ENCODE peak calls at places on chromosomes 3 and 15, in four cellular contexts. S is suprapubic skin, A is body of pancreas, Z is tibial nerve. Y is an unnamed sample. For H3K4me1, the result is how much of the 10 kb centered on the place peaks cover.

GRCh38 chr3:118262800-118263402 is 771.7 kb downstream of the IGSF11 start:
- DNase-seq in S (no peak), A (no peak), Z (no peak), Y (no peak)

GRCh38 chr3:61562042-61562809 is 855 bp downstream of the PTPRG start:
- DNase-seq in S (peak), A (peak), Z (no peak), Y (peak)

GRCh38 chr15:101852356-101852755 is 40.4 kb downstream of the OR4F15 start:
- DNase-seq in S (no peak), A (no peak), Z (no peak), Y (no peak)

GRCh38 chr3:128385080-128385832 is 81.4 kb downstream of the DNAJB8 start:
- DNase-seq in S (no peak), A (peak), Z (peak), Y (peak)

GRCh38 chr15:48723964-48724363 is 78.5 kb upstream of the FBN1 start:
- DNase-seq in S (no peak), A (no peak), Z (no peak), Y (no peak)

GRCh38 chr15:94263341-94264273 is 32.2 kb downstream of the MCTP2 start:
- DNase-seq in S (no peak), A (no peak), Z (no peak), Y (no peak)

GRCh38 chr15:61654918-61655317 is 405.3 kb downstream of the VPS13C start:
- DNase-seq in S (no peak), A (no peak), Z (no peak), Y (no peak)

GRCh38 chr3:99410789-99411311 is 227.5 kb upstream of the COL8A1 start:
- DNase-seq in S (no peak), A (no peak), Z (no peak), Y (no peak)

GRCh38 chr3:177528306-177529070 is 331.2 kb upstream of the TBL1XR1 start:
- DNase-seq in S (no peak), A (no peak), Z (no peak), Y (no peak)

GRCh38 chr3:44803298-44803697 is 41.7 kb downstream of the KIF15 start:
- DNase-seq in S (no peak), A (no peak), Z (no peak), Y (no peak)

GRCh38 chr3:38598791-38599190 is 50.7 kb downstream of the SCN5A start:
- DNase-seq in S (no peak), A (no peak), Z (no peak), Y (no peak)

GRCh38 chr3:119973276-119973675 is 121.0 kb downstream of the GSK3B start:
- DNase-seq in S (no peak), A (no peak), Z (no peak), Y (no peak)

GRCh38 chr3:16300282-16300681 is 35.3 kb downstream of the OXNAD1 start:
- DNase-seq in S (no peak), A (no peak), Z (no peak), Y (no peak)

GRCh38 chr3:16295298-16295890 is 30.4 kb downstream of the OXNAD1 start:
- DNase-seq in S (no peak), A (no peak), Z (no peak), Y (no peak)

GRCh38 chr3:16300881-16301359 is 35.9 kb downstream of the OXNAD1 start:
- DNase-seq in S (no peak), A (no peak), Z (no peak), Y (no peak)

GRCh38 chr3:16299746-16300145 is 34.7 kb downstream of the OXNAD1 start:
- DNase-seq in S (no peak), A (no peak), Z (no peak), Y (no peak)

GRCh38 chr3:16297991-16298885 is 33.2 kb downstream of the OXNAD1 start:
- DNase-seq in S (no peak), A (no peak), Z (no peak), Y (no peak)
- TF ChIP-seq POLR2A in S (no peak), A (no peak), Z (no peak), Y (no peak)

GRCh38 chr15:90388462-90389182 is 580 bp downstream of the IQGAP1 start:
- DNase-seq in S (peak), A (peak), Z (peak), Y (peak)
- H3K4me1 ChIP-seq in S (half or more), A (under half), Z (half or more), Y (under half)

GRCh38 chr3:42839616-42840015 is 30.4 kb downstream of the ACKR2 start:
- DNase-seq in S (no peak), A (peak), Z (peak), Y (no peak)

GRCh38 chr3:42838571-42838970 is 29.3 kb downstream of the ACKR2 start:
- DNase-seq in S (no peak), A (no peak), Z (no peak), Y (no peak)

GRCh38 chr3:42831321-42831713 is 22.1 kb downstream of the ACKR2 start:
- DNase-seq in S (peak), A (peak), Z (peak), Y (peak)

GRCh38 chr3:42841332-42841731 is 32.1 kb downstream of the ACKR2 start:
- DNase-seq in S (no peak), A (no peak), Z (no peak), Y (no peak)

DNA sequence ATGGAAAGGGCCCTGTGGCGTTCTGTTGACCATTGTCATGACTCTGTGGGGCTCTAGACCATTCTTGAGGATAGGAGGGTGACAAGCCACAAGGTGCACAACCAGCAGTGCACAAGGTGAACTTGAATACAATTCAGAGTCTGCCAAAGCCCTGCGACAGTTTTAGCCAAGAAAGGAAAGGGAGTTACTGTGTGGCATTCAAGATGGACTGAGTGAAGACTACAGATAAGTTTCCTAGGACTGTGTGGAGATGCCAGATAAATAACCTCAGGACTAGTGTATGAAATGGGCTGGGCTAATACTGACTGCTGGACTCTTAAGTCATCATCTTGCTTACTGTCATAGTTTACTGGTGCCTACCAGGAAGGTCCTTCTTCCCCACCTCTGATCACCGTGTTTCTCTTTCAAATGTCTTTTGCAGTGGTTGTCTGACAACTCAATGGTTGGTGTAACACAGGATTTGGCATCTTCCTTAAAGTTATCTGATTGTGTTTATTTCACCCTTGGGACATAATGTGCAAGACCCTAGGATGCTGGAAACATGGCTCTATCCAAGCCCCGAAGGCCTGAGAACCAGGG is 27.4 kb downstream of the ACKR2 start:
- DNase-seq in S (no peak), A (no peak), Z (no peak), Y (no peak)
- TF ChIP-seq POLR2A in S (no peak), A (no peak), Z (no peak), Y (no peak)

GRCh38 chr3:152199069-152199838 is 69.5 kb upstream of the MBNL1 start:
- DNase-seq in S (no peak), A (no peak), Z (no peak), Y (no peak)

GRCh38 chr3:152198655-152199054 is 70.1 kb upstream of the MBNL1 start:
- DNase-seq in S (no peak), A (no peak), Z (no peak), Y (no peak)

GRCh38 chr3:152197451-152197850 is 71.3 kb upstream of the MBNL1 start:
- DNase-seq in S (no peak), A (no peak), Z (no peak), Y (no peak)

GRCh38 chr3:152196782-152197181 is 71.9 kb upstream of the MBNL1 start:
- DNase-seq in S (no peak), A (no peak), Z (no peak), Y (no peak)

DNA sequence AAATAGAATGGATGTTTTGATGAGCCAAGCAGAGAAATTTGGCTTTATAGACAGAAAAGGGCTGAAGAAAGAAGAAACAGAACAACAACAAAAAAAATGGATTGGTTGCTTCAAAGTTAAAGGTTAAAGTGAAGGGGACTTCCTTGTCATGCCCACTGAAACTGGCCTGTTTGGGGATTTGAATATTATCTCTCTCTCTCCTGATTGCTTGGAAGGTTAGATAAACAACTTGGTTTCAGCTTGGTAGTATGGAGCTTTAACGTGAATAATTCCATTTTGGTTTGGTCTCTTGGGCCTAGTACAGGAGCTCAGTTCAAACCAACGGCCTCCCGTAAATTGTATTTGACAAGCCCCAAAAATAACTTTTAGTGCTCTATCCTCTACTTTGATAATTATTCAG is 70.8 kb upstream of the MBNL1 start:
- DNase-seq in S (no peak), A (no peak), Z (no peak), Y (no peak)
- H3K4me1 ChIP-seq in S (under half), A (under half), Z (half or more), Y (under half)

GRCh38 chr3:122169911-122170310 is 13.6 kb upstream of the CASR start:
- DNase-seq in S (no peak), A (no peak), Z (no peak), Y (no peak)
- TF ChIP-seq POLR2A in S (no peak), A (no peak), Z (no peak), Y (no peak)

GRCh38 chr3:46719735-46720271 is 2.1 kb upstream of the PRSS50 start:
- DNase-seq in S (no peak), A (no peak), Z (no peak), Y (no peak)
- H3K4me1 ChIP-seq in S (under half), A (under half), Z (under half), Y (under half)

DNA sequence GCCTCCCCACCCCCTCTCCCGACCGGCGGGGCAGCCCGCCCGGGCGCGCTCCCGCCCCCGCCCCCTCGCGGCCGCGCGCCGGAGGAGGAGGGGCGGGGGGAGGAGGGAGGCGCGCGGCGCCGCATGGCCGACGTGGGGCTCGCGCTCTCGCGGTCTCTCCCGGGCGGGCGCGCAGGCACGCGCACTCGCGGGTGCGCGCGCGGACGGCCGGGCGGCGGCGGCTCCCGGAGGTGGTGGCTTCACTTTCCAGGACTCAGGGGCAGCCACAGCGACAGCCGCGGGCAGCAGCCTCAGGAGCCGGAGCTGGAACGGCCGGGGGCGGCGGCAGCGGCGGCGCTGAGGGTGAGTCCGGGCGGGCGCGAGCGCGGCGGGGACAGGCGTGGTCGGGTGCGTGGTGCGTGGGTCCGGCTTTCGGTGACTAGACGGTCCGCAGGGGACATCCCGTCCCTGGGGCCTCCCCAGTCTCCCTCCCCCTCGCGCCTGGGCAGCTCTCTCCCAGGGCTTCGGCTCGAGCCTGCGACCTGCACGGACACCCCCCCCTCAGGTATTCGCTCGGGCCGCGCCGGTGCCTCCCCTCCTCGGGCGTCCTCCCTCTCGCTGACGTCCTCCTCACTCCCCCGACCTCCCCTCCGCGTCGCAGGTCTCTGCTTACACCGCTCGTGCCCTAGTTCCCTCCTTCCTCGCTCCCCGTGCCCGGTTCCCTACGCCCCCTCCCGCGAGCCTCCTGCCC is at the start of gene UBE2E2:
- DNase-seq in S (peak), A (peak), Z (peak), Y (peak)
- TF ChIP-seq POLR2A in S (peak), A (peak), Z (peak), Y (peak)

DNA sequence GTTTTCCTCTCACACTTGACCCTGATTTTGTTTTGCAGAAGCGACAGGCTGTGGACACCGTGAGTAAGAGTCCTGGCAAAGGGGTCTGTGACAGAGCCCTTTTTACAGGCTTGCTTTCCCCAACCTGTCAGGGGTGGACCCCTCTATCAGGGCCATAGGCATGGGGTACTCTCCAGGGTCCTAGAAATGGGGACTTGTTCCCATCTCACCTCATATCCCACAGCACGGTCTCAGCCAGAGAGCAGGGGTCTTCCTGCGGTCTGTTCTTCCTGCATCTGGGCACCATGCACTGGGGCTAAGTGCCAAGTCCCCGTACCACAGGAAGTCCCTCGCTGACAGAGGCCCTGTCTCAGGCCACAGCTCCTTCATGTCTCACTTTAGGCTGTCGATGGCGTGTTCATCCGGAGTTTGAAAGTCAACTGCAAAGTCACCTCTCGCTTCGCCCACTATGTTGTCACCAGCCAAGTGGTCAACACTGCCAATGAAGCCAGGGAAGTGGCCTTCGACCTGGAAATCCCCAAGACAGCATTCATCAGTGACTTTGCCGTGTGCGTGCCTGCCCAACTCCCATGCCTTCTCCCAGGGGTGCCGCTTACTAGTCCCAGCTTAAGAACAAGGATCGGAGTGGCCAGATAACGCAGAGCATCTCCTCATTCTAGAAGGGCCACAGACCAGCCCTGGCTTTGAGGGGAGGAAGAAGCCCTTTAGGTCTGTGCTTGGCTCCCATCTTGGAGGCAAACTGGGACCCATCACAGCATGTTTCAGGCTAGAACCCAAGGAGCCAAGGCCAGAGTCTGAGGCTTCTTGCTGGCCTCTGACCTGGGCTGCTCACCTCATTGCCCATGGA is 783 bp downstream of the ITIH1 start:
- DNase-seq in S (no peak), A (no peak), Z (no peak), Y (no peak)
- H3K4me1 ChIP-seq in S (under half), A (under half), Z (under half), Y (under half)

GRCh38 chr3:42501321-42501680 is 1.1 kb upstream of the VIPR1 start:
- DNase-seq in S (peak), A (peak), Z (no peak), Y (peak)

GRCh38 chr3:42503251-42503924 is 945 bp downstream of the VIPR1 start:
- DNase-seq in S (peak), A (no peak), Z (no peak), Y (peak)

GRCh38 chr3:42501681-42502428 is 588 bp upstream of the VIPR1 start:
- DNase-seq in S (peak), A (peak), Z (no peak), Y (peak)

GRCh38 chr3:42503957-42504333 is 1.5 kb downstream of the VIPR1 start:
- DNase-seq in S (peak), A (peak), Z (no peak), Y (peak)

GRCh38 chr3:42502429-42503250 is at the start of gene VIPR1:
- DNase-seq in S (peak), A (peak), Z (no peak), Y (peak)
- TF ChIP-seq POLR2A in S (no peak), A (no peak), Z (no peak), Y (no peak)